ENCODE peak calls at places on chromosomes 2 and 18, in six cellular contexts. Z is prostate gland, U is ovary, O is IMR-90, G is breast epithelium, M is endothelial cell of umbilical vein. X is an unnamed sample.

GRCh38 chr2:158509928-158510797 is 53.4 kb downstream of the PKP4 start:
- DNase-seq in Z (no peak), U (no peak), O (peak; percentile 64), G (no peak), M (peak; percentile 47), X (no peak)

GRCh38 chr18:57931038-57931437 is 113.0 kb upstream of the NEDD4L start:
- DNase-seq in Z (no peak), U (no peak), O (no peak), G (no peak), M (no peak), X (no peak)

GRCh38 chr18:36297419-36298112 is at the start of gene FHOD3:
- DNase-seq in Z (peak; percentile 40), U (peak; percentile 84), O (peak; percentile 49), G (peak; percentile 42), M (peak; percentile 23), X (no peak)

GRCh38 chr2:152403395-152403794 is 68.4 kb downstream of the FMNL2 start:
- DNase-seq in Z (no peak), U (no peak), O (no peak), G (no peak), M (peak; percentile 64), X (no peak)

GRCh38 chr2:23503682-23504081 is 118.7 kb downstream of the KLHL29 start:
- DNase-seq in Z (no peak), U (no peak), O (no peak), G (no peak), M (no peak), X (no peak)

GRCh38 chr2:10454505-10454904 is 6.4 kb upstream of the ODC1 start:
- DNase-seq in Z (peak; percentile 66), U (no peak), O (no peak), G (no peak), M (no peak), X (no peak)

GRCh38 chr2:238280083-238280816 is 8.2 kb downstream of the PER2 start:
- DNase-seq in Z (no peak), U (no peak), O (no peak), G (no peak), M (no peak), X (no peak)

GRCh38 chr18:68467966-68468365 is 246.9 kb downstream of the TMX3 start:
- DNase-seq in Z (no peak), U (no peak), O (no peak), G (no peak), M (no peak), X (no peak)

GRCh38 chr2:133787207-133787606 is 218.9 kb upstream of the NCKAP5 start:
- DNase-seq in Z (no peak), U (no peak), O (peak; percentile 77), G (no peak), M (no peak), X (no peak)

GRCh38 chr2:207511851-207512250 is 17.9 kb upstream of the CREB1 start:
- DNase-seq in Z (no peak), U (no peak), O (no peak), G (no peak), M (no peak), X (no peak)

GRCh38 chr2:52423111-52423510 is 1344.5 kb upstream of the CHAC2 start:
- DNase-seq in Z (no peak), U (no peak), O (peak; percentile 20), G (no peak), M (no peak), X (no peak)

GRCh38 chr2:111219285-111219684 is 98.6 kb downstream of the BCL2L11 start:
- DNase-seq in Z (no peak), U (no peak), O (peak; percentile 12), G (no peak), M (no peak), X (no peak)

GRCh38 chr2:210086292-210086691 is 83.9 kb downstream of the RPE start:
- DNase-seq in Z (no peak), U (no peak), O (peak; percentile 40), G (no peak), M (peak; percentile 54), X (no peak)

GRCh38 chr2:132670961-132671781 is 1.2 kb upstream of the LYPD1 start:
- DNase-seq in Z (no peak), U (no peak), O (peak; percentile 97), G (no peak), M (peak; percentile 86), X (no peak)

GRCh38 chr18:3219621-3220335 is at the start of gene MYOM1:
- DNase-seq in Z (no peak), U (no peak), O (no peak), G (no peak), M (no peak), X (no peak)
- TF ChIP-seq POLR2A in Z (no peak), U (no peak), O (no peak), G (no peak), M (no peak), X (no peak)

GRCh38 chr2:235446082-235446481 is 47.8 kb upstream of the AGAP1 start:
- DNase-seq in Z (no peak), U (no peak), O (no peak), G (no peak), M (no peak), X (no peak)

GRCh38 chr2:235444101-235444597 is 49.7 kb upstream of the AGAP1 start:
- DNase-seq in Z (no peak), U (no peak), O (no peak), G (peak; percentile 56), M (no peak), X (no peak)

GRCh38 chr2:235445116-235445515 is 48.7 kb upstream of the AGAP1 start:
- DNase-seq in Z (no peak), U (no peak), O (no peak), G (no peak), M (no peak), X (no peak)

GRCh38 chr2:235449568-235449967 is 44.3 kb upstream of the AGAP1 start:
- DNase-seq in Z (no peak), U (no peak), O (no peak), G (no peak), M (no peak), X (no peak)

DNA sequence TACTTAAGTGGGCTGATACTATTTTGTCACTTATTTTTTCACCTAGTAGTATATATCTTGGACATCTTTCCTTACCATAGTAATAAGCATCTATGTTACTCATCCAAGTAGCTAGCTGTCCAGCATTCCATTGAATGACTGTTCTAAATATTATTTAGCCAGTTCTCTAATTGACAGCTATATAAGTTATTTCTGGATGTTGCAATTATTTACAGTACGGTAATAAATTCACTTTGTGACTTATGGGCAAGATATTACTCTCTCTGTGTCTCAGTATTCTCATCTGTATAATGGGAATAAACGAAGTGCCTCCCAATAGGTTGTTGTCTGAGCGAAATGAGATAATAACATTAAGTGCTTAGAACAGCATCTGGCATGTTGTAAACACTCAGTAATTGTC is 46.6 kb upstream of the AGAP1 start:
- DNase-seq in Z (no peak), U (no peak), O (peak; percentile 30), G (no peak), M (no peak), X (no peak)
- TF ChIP-seq POLR2A in Z (no peak), U (no peak), O (no peak), G (no peak), M (no peak), X (no peak)

DNA sequence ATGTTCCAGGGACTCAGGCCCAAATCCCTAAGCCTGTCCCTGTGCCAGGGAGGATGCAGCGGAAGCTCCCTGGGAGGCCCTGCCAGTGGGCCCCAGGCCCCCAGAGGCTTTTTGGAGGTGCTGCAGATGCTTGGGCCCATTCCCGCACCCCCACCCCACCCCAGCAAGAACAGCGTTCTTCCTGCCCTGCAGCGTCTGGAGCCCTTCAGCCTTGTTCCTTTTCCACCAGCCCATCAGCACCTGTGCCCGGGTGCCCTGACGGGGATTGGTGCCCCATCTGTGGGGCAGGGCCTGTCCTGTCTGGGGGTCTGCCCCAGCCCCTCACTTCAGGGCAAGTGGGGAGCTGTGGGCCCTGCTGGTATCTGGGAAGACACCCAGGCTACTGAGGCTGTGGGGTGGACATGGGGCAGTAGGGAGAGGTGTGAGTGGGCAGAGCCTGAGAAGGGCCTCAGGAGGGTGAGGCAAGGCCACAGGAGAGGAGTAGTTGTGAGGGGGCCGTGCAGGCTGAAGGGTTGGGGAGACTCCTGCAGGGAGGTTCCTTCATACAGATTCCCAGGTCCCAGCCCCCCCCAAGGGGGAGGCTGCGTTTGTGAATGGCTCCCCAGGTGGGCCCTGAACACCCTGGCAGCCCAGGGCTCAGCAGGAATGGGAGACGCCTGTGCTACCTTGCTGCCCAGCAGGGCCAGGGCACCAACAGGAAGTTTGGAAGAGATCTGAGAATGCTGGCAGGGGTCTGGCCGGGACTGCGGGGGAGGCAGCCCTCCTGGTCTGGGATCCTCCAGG is 2.4 kb downstream of the RNPEPL1 start:
- DNase-seq in Z (no peak), U (peak; percentile 24), O (no peak), G (no peak), M (no peak), X (no peak)
- TF ChIP-seq POLR2A in Z (no peak), U (no peak), O (no peak), G (no peak), M (no peak), X (no peak)

DNA sequence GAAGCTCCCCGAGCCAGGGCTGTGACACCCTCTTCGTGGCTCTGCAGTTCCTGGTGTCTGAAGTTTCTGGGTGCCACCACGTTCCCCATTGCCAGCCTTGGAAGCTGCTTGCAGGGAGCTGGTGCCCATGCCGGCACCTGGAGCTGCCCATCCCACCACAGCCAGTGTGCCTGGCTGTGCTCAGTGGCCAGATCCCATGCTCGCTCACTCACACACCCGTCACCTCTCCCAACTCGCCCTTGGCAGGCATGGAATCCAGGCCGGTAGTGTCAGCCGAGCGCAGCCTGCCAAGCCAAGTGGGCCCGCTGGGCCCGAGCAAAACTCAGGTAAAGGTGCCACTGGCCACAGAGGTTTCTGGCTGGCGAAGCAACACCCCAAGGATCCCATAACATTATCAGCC is 370.2 kb downstream of the PTPRM start:
- DNase-seq in Z (no peak), U (no peak), O (no peak), G (no peak), M (no peak), X (no peak)
- TF ChIP-seq POLR2A in Z (no peak), U (no peak), O (no peak), G (no peak), M (no peak), X (no peak)

DNA sequence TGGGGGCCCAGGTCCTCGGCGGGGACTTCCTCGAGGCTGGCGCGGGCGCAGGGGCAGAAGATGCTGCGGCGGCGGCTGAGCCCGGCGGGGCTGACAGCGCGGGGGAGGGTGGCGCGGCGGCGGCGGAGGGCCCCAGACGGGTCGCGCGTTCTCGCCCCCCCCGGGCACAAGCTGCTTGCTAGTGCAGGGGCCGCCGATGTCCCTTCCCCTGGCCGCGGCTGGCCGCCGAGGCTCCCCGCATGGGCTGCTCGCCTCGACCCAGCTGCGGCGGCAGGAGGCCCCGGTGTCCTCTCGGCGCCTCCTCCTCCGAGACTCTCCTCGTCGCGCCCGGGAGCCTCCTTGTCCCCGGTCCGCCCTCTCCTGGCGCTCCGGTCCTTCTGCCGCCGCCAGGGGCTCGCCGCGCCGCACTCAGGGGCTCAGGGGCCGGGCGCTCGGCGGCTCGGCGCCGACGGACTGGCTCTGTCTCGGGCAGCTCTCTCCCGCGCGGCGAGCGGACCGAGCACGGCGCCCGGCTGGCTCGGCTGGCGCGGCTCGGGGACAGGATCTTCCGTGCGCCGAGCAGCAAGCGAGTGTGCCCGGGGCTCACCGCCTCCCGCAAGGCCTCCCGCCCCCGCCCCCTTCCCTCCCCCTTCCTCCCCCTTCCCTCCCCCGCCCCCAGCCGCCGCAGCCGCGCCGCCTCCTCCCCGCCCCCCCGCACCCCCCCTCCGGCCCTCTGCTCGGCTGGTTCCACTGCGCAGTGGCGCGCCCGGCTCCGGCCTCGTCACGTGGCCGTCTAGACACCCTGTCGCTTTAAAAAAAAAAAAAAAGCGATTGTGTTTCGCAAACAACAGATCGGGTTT is 902 bp upstream of the SMAD7 start:
- DNase-seq in Z (peak; percentile 85), U (peak; percentile 90), O (peak; percentile 86), G (peak; percentile 87), M (peak; percentile 91), X (peak; percentile 81)
- TF ChIP-seq POLR2A in Z (peak; percentile 89), U (peak; percentile 59), O (peak; percentile 80), G (no peak), M (peak; percentile 49), X (peak; percentile 51)

X was measured in lower leg skin.